ENCODE peak calls at places on chromosome 21, in eight cellular contexts. V is naive thymus-derived CD4-positive, alpha-beta T cell; U is GM23338; Y is right lobe of liver; X is CD8-positive, alpha-beta T cell; I is prostate gland; T is skeletal muscle cell; P is heart left ventricle. W is an unnamed sample.

GRCh38 chr21:46667191-46667734 is 31.8 kb downstream of the PRMT2 start:
- DNase-seq in V (no peak), U (peak), Y (no peak), X (no peak), I (no peak), T (no peak), P (no peak), W (no peak)

GRCh38 chr21:34147835-34148804 is 74.7 kb downstream of the MRPS6 start:
- DNase-seq in V (no peak), U (no peak), Y (no peak), X (no peak), I (no peak), T (no peak), P (no peak), W (no peak)

GRCh38 chr21:17467392-17467791 is 45.5 kb upstream of the CXADR start:
- DNase-seq in V (no peak), U (peak), Y (no peak), X (no peak), I (no peak), T (no peak), P (no peak), W (no peak)

GRCh38 chr21:34974162-34974981 is 74.7 kb downstream of the RUNX1 start:
- DNase-seq in V (peak), U (no peak), Y (peak), X (peak), I (no peak), T (no peak), P (no peak), W (peak)

GRCh38 chr21:35100351-35100771 is 51.3 kb upstream of the RUNX1 start:
- DNase-seq in V (no peak), U (no peak), Y (no peak), X (no peak), I (no peak), T (no peak), P (peak), W (no peak)

GRCh38 chr21:31201548-31201947 is 142.5 kb downstream of the TIAM1 start:
- DNase-seq in V (no peak), U (no peak), Y (no peak), X (no peak), I (no peak), T (peak), P (peak), W (no peak)

GRCh38 chr21:39673163-39673562 is 60.4 kb downstream of the B3GALT5 start:
- DNase-seq in V (no peak), U (no peak), Y (no peak), X (no peak), I (no peak), T (no peak), P (no peak), W (no peak)

GRCh38 chr21:24420694-24421093 is 1186.6 kb downstream of the MRPL39 start:
- DNase-seq in V (no peak), U (no peak), Y (no peak), X (no peak), I (no peak), T (no peak), P (no peak), W (no peak)

GRCh38 chr21:31630062-31630711 is 29.3 kb upstream of the SOD1 start:
- DNase-seq in V (no peak), U (no peak), Y (peak), X (no peak), I (peak), T (peak), P (no peak), W (no peak)

GRCh38 chr21:40191196-40191595 is 324.0 kb downstream of the PCP4 start:
- DNase-seq in V (no peak), U (no peak), Y (no peak), X (no peak), I (no peak), T (no peak), P (no peak), W (no peak)

GRCh38 chr21:41765393-41765950 is 1.4 kb downstream of the RIPK4 start:
- DNase-seq in V (no peak), U (no peak), Y (no peak), X (no peak), I (no peak), T (no peak), P (no peak), W (peak)

GRCh38 chr21:34836103-34836932 is 167.5 kb downstream of the CLIC6 start:
- DNase-seq in V (no peak), U (no peak), Y (peak), X (no peak), I (no peak), T (peak), P (peak), W (no peak)

GRCh38 chr21:34938079-34938764 is 110.9 kb downstream of the RUNX1 start:
- DNase-seq in V (no peak), U (no peak), Y (no peak), X (no peak), I (no peak), T (no peak), P (no peak), W (no peak)

GRCh38 chr21:30072496-30072895 is 94.1 kb downstream of the CLDN17 start:
- DNase-seq in V (no peak), U (peak), Y (no peak), X (no peak), I (peak), T (peak), P (no peak), W (no peak)

GRCh38 chr21:19261731-19262367 is 858.3 kb upstream of the TMPRSS15 start:
- DNase-seq in V (no peak), U (no peak), Y (no peak), X (no peak), I (no peak), T (no peak), P (peak), W (no peak)

GRCh38 chr21:15058718-15059316 is 6.0 kb downstream of the NRIP1 start:
- DNase-seq in V (no peak), U (peak), Y (no peak), X (no peak), I (no peak), T (no peak), P (no peak), W (no peak)

GRCh38 chr21:14754259-14754604 is 208.1 kb upstream of the SAMSN1 start:
- DNase-seq in V (no peak), U (no peak), Y (no peak), X (no peak), I (no peak), T (no peak), P (no peak), W (no peak)

GRCh38 chr21:42835611-42836401 is 43.5 kb downstream of the WDR4 start:
- DNase-seq in V (no peak), U (no peak), Y (no peak), X (no peak), I (no peak), T (no peak), P (no peak), W (no peak)

GRCh38 chr21:42836402-42836666 is 43.0 kb downstream of the WDR4 start:
- DNase-seq in V (no peak), U (no peak), Y (no peak), X (no peak), I (no peak), T (no peak), P (no peak), W (no peak)

GRCh38 chr21:42837421-42838211 is 41.7 kb downstream of the WDR4 start:
- DNase-seq in V (no peak), U (peak), Y (peak), X (no peak), I (no peak), T (no peak), P (no peak), W (no peak)

GRCh38 chr21:42835211-42835610 is 44.1 kb downstream of the WDR4 start:
- DNase-seq in V (no peak), U (no peak), Y (no peak), X (no peak), I (no peak), T (no peak), P (no peak), W (no peak)

GRCh38 chr21:42836767-42837301 is 42.5 kb downstream of the WDR4 start:
- DNase-seq in V (no peak), U (no peak), Y (peak), X (no peak), I (no peak), T (no peak), P (no peak), W (no peak)
- H3K4me3 ChIP-seq in V (no peak), U (no peak), Y (no peak), X (no peak), I (no peak), T (no peak), P (no peak), W (no peak)

GRCh38 chr21:33070921-33071877 is 1.3 kb downstream of the OLIG1 start:
- DNase-seq in V (no peak), U (peak), Y (no peak), X (no peak), I (no peak), T (no peak), P (no peak), W (no peak)
- H3K4me3 ChIP-seq in V (peak), U (peak), Y (peak), X (peak), I (peak), T (no peak), P (peak), W (no peak)

GRCh38 chr21:37845535-37845934 is 70.7 kb downstream of the KCNJ6 start:
- DNase-seq in V (no peak), U (no peak), Y (peak), X (no peak), I (no peak), T (no peak), P (no peak), W (no peak)

GRCh38 chr21:37849703-37850102 is 66.6 kb downstream of the KCNJ6 start:
- DNase-seq in V (no peak), U (peak), Y (no peak), X (no peak), I (no peak), T (no peak), P (no peak), W (no peak)

DNA sequence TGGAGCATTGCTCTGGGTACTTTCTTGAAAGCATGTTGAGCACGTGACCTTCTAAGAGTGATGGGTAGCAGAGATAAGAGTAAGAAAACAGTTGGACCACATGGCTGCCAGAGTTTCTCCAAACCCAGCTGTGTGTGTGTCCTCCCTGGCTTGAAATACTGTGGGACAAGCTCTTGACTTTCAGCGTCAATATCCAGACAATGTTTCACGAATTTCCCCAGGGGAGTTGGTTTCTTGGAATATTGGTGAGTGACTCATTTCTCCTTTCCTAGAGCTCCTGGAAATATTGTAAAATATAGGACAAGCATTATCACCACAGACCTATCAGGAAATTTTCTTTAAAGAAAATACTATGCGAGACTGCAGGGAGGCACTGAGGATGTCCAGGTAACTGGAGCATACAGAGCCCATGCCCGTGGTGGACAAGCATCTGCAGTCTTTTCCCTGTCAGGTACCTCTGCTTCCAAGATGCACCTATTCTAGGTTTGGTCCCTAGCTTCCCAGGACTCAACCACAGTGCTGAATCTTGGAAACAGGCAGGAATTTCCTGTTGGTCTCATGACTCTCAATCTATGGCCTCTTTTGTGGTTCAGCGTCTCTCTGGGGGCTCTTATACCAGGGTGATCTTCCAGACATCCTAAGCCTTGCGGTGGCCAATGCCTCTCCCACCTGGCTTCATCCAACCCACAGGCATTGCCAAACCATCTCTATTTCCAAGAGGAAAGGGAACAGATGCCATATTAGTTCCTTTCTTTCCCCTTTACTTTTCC is 67.4 kb downstream of the KCNJ6 start:
- DNase-seq in V (no peak), U (no peak), Y (no peak), X (no peak), I (no peak), T (no peak), P (no peak), W (no peak)
- H3K4me3 ChIP-seq in V (no peak), U (no peak), Y (no peak), X (no peak), I (no peak), T (no peak), P (no peak), W (no peak)

DNA sequence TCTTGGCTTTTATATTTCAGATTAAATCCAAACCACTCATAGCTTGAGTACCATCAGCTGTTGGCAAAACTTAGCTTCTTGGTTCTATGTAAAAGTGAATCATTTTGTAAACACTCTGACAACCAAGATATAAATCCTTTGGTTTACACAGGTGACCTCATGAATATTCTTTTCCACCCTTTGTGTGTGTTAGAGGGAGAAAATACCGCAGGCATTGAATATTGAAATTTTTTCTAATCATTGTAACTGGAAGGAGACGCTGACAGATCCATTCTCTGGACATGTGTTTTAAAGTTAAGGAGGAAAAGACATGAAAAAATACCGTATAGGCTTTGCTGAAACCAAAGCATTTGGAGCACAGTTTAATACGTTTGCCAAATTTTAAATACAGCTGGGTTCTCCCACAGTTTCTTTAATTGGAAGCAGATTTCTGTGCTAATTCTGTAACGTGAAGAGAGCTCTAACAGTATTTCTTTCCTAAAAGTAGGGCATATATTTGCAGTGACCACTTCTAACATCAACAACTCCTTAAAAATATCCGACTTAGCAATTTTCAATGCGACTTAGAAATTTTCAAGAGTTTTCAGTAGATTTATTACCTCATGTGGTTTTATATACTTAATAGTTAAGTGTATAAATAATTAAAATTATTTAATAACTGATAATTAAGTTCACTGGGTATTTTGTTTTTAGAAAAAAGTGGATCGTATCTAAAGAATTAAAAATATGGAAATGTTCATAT is 388.2 kb downstream of the USP25 start:
- DNase-seq in V (no peak), U (no peak), Y (no peak), X (no peak), I (no peak), T (peak), P (no peak), W (no peak)
- H3K4me3 ChIP-seq in V (no peak), U (no peak), Y (no peak), X (no peak), I (no peak), T (no peak), P (peak), W (no peak)

GRCh38 chr21:21057349-21058062 is 59.3 kb downstream of the NCAM2 start:
- DNase-seq in V (no peak), U (peak), Y (no peak), X (no peak), I (no peak), T (no peak), P (no peak), W (no peak)
- H3K4me3 ChIP-seq in V (no peak), U (peak), Y (no peak), X (no peak), I (no peak), T (no peak), P (no peak), W (no peak)

DNA sequence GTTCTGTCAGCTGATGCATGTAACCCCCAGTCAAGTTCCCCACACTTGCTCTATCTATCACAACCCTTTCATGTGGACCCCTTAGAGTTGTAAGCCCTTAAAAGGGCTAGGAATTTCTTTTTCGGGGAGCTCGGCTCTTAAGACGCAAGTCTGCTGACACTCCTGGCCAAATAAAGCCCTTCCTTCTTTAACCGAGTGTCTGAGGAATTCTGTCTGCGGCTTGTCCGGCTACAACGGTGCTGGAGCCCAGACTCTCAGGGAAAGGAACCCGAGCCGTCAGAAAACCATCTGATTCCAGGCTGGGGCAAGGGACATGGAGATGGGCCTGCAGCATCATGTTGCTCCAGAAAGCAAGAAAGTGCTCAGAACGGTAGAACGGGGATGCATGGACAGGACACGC is 12.2 kb downstream of the ITGB2 start:
- DNase-seq in V (no peak), U (no peak), Y (no peak), X (no peak), I (no peak), T (no peak), P (no peak), W (no peak)
- H3K4me3 ChIP-seq in V (no peak), U (no peak), Y (no peak), X (no peak), I (no peak), T (no peak), P (peak), W (no peak)

GRCh38 chr21:28485301-28486022 is 507.2 kb downstream of the LTN1 start:
- DNase-seq in V (no peak), U (no peak), Y (no peak), X (no peak), I (no peak), T (peak), P (no peak), W (no peak)

GRCh38 chr21:28479660-28480059 is 513.0 kb downstream of the LTN1 start:
- DNase-seq in V (no peak), U (no peak), Y (no peak), X (no peak), I (no peak), T (no peak), P (no peak), W (no peak)

GRCh38 chr21:28482657-28483056 is 510.0 kb downstream of the LTN1 start:
- DNase-seq in V (no peak), U (no peak), Y (no peak), X (no peak), I (no peak), T (no peak), P (no peak), W (no peak)

GRCh38 chr21:28480091-28480869 is 512.4 kb downstream of the LTN1 start:
- DNase-seq in V (no peak), U (no peak), Y (no peak), X (no peak), I (no peak), T (no peak), P (no peak), W (no peak)
- H3K4me3 ChIP-seq in V (no peak), U (no peak), Y (no peak), X (no peak), I (no peak), T (no peak), P (no peak), W (no peak)

DNA sequence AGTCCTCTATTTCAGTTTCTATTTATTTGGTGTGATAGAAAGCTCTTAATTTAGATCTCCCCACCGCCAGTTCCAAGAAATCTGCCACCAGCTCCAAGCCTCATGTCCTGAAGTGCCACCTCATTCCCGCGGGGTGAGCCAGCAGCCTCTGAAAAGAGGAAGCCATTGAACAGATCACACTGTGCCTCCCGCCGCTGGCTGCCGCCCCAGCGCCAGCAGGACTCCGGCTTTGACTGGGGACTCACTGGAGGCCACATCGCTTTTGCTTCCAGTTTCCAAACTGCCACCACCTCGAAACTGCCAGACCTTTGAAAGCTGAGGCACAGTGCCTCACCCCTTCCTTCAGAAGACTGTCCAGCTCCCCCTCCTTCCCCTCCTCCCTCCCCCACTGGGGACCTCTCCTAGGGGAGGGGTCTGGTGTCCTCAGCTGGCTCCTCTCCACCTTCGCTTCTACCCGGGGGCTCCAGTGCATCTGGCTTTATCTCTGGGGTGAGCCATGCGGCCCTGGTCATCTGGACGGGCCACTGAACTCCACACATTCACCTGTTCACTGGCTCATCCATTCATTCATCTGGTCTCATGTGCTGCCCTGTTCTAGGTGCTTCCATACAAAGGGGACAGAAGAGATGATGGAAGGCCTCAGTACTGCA is 59.0 kb downstream of the VPS26C start:
- DNase-seq in V (no peak), U (no peak), Y (peak), X (no peak), I (peak), T (no peak), P (peak), W (no peak)
- H3K4me3 ChIP-seq in V (no peak), U (no peak), Y (no peak), X (no peak), I (no peak), T (no peak), P (peak), W (no peak)

DNA sequence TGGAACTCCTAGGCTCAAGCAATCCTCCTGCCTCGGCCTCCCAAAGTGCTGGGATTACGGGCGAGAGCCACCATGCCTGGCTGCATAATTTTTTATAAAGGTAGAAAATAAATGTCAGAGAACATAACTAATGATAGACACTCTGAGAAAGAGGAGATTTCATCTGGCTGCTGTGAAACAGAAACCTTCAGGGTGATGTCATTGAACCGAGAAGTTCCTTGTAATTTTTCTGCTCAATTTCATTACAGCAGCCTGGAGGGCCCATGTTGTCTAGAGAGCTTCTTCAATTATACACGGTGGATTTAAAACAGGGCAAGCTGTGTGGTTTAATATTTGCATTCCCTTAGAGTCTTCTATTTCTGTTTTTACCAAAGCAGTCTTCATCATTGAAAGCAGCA is 64.3 kb upstream of the MORC3 start:
- DNase-seq in V (no peak), U (no peak), Y (no peak), X (no peak), I (no peak), T (no peak), P (no peak), W (no peak)
- H3K4me3 ChIP-seq in V (no peak), U (no peak), Y (no peak), X (no peak), I (no peak), T (no peak), P (no peak), W (no peak)

W was measured in DND-41.